ENCODE peak calls at places on chromosomes 2 and 18, in eight cellular contexts. R is A673, C is breast epithelium, D is colonic mucosa, S is mesendoderm, K is heart right ventricle, X is sigmoid colon, Q is body of pancreas. T is an unnamed sample.

GRCh38 chr2:20172273-20173052 is 52.5 kb downstream of the SDC1 start:
- DNase-seq in R (no peak), C (peak; percentile 83), D (no peak), S (no peak), K (no peak), X (no peak), Q (peak; percentile 9), T (no peak)

GRCh38 chr2:205539603-205540002 is 142.7 kb upstream of the NRP2 start:
- DNase-seq in R (no peak), C (no peak), D (no peak), S (peak; percentile 46), K (no peak), X (no peak), Q (no peak), T (no peak)

GRCh38 chr18:42105382-42105781 is 150.3 kb downstream of the PIK3C3 start:
- DNase-seq in R (no peak), C (no peak), D (no peak), S (no peak), K (no peak), X (no peak), Q (no peak), T (no peak)

GRCh38 chr2:120747706-120748105 is 12.0 kb downstream of the GLI2 start:
- DNase-seq in R (no peak), C (no peak), D (peak; percentile 2), S (no peak), K (no peak), X (no peak), Q (no peak), T (no peak)

GRCh38 chr2:65067806-65068553 is 11.8 kb downstream of the CEP68 start:
- DNase-seq in R (no peak), C (no peak), D (no peak), S (no peak), K (no peak), X (no peak), Q (no peak), T (no peak)

GRCh38 chr18:53093650-53094049 is 753.7 kb downstream of the DCC start:
- DNase-seq in R (no peak), C (no peak), D (no peak), S (no peak), K (no peak), X (no peak), Q (no peak), T (no peak)

GRCh38 chr2:239677455-239678185 is 276.8 kb upstream of the HDAC4 start:
- DNase-seq in R (no peak), C (no peak), D (no peak), S (no peak), K (no peak), X (no peak), Q (no peak), T (no peak)

GRCh38 chr18:64271975-64272659 is 123.2 kb upstream of the LINC00305 start:
- DNase-seq in R (no peak), C (no peak), D (no peak), S (no peak), K (no peak), X (no peak), Q (no peak), T (peak; percentile 3)

GRCh38 chr18:36849288-36850011 is 20.5 kb downstream of the KIAA1328 start:
- DNase-seq in R (peak; percentile 51), C (no peak), D (no peak), S (no peak), K (no peak), X (no peak), Q (no peak), T (peak; percentile 68)

GRCh38 chr2:136117391-136117841 is 533 bp downstream of the CXCR4 start:
- DNase-seq in R (peak; percentile 56), C (no peak), D (peak; percentile 36), S (peak; percentile 36), K (peak; percentile 28), X (no peak), Q (no peak), T (peak; percentile 48)

GRCh38 chr2:44742054-44742453 is 199.4 kb upstream of the SIX3 start:
- DNase-seq in R (no peak), C (no peak), D (no peak), S (no peak), K (no peak), X (no peak), Q (no peak), T (no peak)

GRCh38 chr18:76660571-76661192 is 161.7 kb upstream of the ZNF236 start:
- DNase-seq in R (no peak), C (no peak), D (no peak), S (no peak), K (no peak), X (no peak), Q (no peak), T (no peak)

GRCh38 chr2:66571873-66572272 is 136.9 kb downstream of the MEIS1 start:
- DNase-seq in R (no peak), C (no peak), D (no peak), S (peak; percentile 19), K (no peak), X (no peak), Q (no peak), T (no peak)

GRCh38 chr2:148209598-148209997 is 188.7 kb downstream of the MBD5 start:
- DNase-seq in R (peak; percentile 45), C (no peak), D (no peak), S (peak; percentile 85), K (no peak), X (no peak), Q (no peak), T (peak; percentile 7)

GRCh38 chr2:28624798-28625701 is 126.6 kb upstream of the PPP1CB start:
- DNase-seq in R (peak; percentile 22), C (peak; percentile 78), D (peak; percentile 87), S (peak; percentile 79), K (peak; percentile 61), X (peak; percentile 87), Q (peak; percentile 74), T (peak; percentile 75)

GRCh38 chr2:99488999-99489757 is 639 bp downstream of the REV1 start:
- DNase-seq in R (peak; percentile 29), C (peak; percentile 35), D (peak; percentile 40), S (peak; percentile 70), K (peak; percentile 80), X (peak; percentile 85), Q (peak; percentile 70), T (peak; percentile 81)

GRCh38 chr2:127003028-127003800 is 103.7 kb downstream of the BIN1 start:
- DNase-seq in R (no peak), C (no peak), D (no peak), S (peak; percentile 40), K (no peak), X (no peak), Q (no peak), T (no peak)

GRCh38 chr2:233865838-233866237 is 2.3 kb downstream of the MSL3B start:
- DNase-seq in R (no peak), C (no peak), D (no peak), S (peak; percentile 48), K (no peak), X (no peak), Q (no peak), T (no peak)

GRCh38 chr18:76379226-76380126 is 115.6 kb downstream of the ZNF516 start:
- DNase-seq in R (no peak), C (no peak), D (no peak), S (no peak), K (no peak), X (peak; percentile 67), Q (no peak), T (no peak)

GRCh38 chr2:47006374-47007220 is 91.0 kb upstream of the MCFD2 start:
- DNase-seq in R (no peak), C (no peak), D (no peak), S (no peak), K (no peak), X (no peak), Q (no peak), T (no peak)
- H3K4me1 ChIP-seq in R (peaks cover 19% of the 10 kb centered on the region), C (peaks cover 9% of the 10 kb centered on the region), D (no peaks in the 10 kb centered on the region), S (peaks cover 3% of the 10 kb centered on the region), K (peaks cover 36% of the 10 kb centered on the region), X (peaks cover 96% of the 10 kb centered on the region), Q (peaks cover 11% of the 10 kb centered on the region), T (peaks cover 52% of the 10 kb centered on the region)

DNA sequence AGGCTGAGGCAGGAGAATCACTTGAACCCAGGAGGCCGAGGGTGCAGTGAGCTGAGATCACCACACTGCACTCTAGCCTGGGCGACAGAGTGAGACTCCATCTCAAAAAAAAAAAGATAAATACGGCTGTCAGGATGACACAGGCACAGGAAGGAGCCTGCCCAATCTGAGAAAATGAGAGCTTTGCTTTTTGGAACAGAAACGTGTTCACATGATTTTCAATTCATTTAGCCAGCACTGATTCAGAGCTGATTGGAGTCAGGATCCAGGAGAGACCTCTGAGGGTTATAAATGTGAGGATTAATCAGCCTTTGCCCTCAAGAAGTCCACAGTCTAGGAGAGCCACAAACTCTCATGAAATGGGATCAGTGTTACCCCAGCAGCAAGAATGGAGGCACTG is 6.9 kb upstream of the SMAD7 start:
- DNase-seq in R (no peak), C (no peak), D (no peak), S (no peak), K (no peak), X (no peak), Q (no peak), T (no peak)
- H3K4me1 ChIP-seq in R (peaks cover 12% of the 10 kb centered on the region), C (no peaks in the 10 kb centered on the region), D (no peaks in the 10 kb centered on the region), S (peaks cover 17% of the 10 kb centered on the region), K (peaks cover 28% of the 10 kb centered on the region), X (peaks cover 40% of the 10 kb centered on the region), Q (peaks cover 8% of the 10 kb centered on the region), T (peaks cover 20% of the 10 kb centered on the region)

GRCh38 chr2:191036365-191036764 is 22.4 kb upstream of the STAT1 start:
- DNase-seq in R (no peak), C (no peak), D (no peak), S (no peak), K (no peak), X (no peak), Q (no peak), T (no peak)
- H3K4me1 ChIP-seq in R (no peaks in the 10 kb centered on the region), C (no peaks in the 10 kb centered on the region), D (no peaks in the 10 kb centered on the region), S (peaks cover 6% of the 10 kb centered on the region), K (peaks cover 6% of the 10 kb centered on the region), X (no peaks in the 10 kb centered on the region), Q (peaks cover 17% of the 10 kb centered on the region), T (peaks cover 25% of the 10 kb centered on the region)

GRCh38 chr2:68196120-68196716 is 38.5 kb downstream of the PNO1 start:
- DNase-seq in R (peak; percentile 75), C (no peak), D (peak; percentile 55), S (no peak), K (peak; percentile 35), X (peak; percentile 71), Q (no peak), T (peak; percentile 52)

GRCh38 chr2:68203587-68203986 is 45.9 kb downstream of the PNO1 start:
- DNase-seq in R (no peak), C (no peak), D (no peak), S (no peak), K (no peak), X (no peak), Q (no peak), T (no peak)

GRCh38 chr2:68195096-68195495 is 37.4 kb downstream of the PNO1 start:
- DNase-seq in R (no peak), C (no peak), D (no peak), S (no peak), K (no peak), X (no peak), Q (no peak), T (peak; percentile 14)

DNA sequence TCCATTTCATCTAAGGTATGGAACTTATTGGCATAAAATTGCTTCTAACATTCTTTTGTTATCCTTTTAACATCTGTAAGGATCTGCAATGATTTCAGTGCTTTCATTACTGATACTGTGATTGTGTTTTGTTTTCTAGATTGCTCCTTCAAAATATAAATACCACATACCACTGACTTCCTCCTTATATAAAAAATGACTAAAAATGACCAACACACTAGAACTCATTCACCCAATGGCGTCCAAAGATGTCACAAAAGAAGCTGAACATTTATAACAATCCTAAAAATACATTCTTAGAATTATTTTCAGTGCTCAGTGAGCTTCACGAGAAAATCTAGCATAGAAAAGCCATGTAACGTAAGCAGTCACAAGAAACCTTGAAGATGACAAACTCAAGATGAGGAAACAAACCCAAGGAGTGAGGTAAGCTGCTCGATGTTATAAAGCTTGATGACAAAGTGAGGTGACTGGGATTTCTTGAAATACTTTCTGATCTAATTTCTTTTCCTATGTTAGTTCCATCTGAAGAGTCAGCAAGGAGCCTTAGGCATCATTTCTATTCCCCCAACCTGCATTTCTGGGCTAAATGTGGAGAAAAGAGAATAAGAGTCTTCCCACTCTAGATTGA is 42.6 kb downstream of the PNO1 start:
- DNase-seq in R (no peak), C (no peak), D (no peak), S (no peak), K (no peak), X (no peak), Q (no peak), T (no peak)
- H3K4me1 ChIP-seq in R (peaks cover 13% of the 10 kb centered on the region), C (no peaks in the 10 kb centered on the region), D (peaks cover 3% of the 10 kb centered on the region), S (no peaks in the 10 kb centered on the region), K (peaks cover 11% of the 10 kb centered on the region), X (peaks cover 34% of the 10 kb centered on the region), Q (peaks cover 14% of the 10 kb centered on the region), T (no peaks in the 10 kb centered on the region)